ENCODE peak calls at places on chromosomes 2 and 18, in four cellular contexts. One of them, this sample, is unnamed.

GRCh38 chr2:176178271-176178806 is 10.1 kb upstream of the HOXD1 start:
- DNase-seq in activated CD8-positive, alpha-beta memory T cell treated with anti-CD3 and anti-CD28 coated beads for 48 hours: no peak
- DNase-seq in prostate gland: no peak
- DNase-seq in IMR-90: no peak
- DNase-seq in this sample: no peak

GRCh38 chr18:48714873-48715272 is 176.0 kb downstream of the CTIF start:
- DNase-seq in activated CD8-positive, alpha-beta memory T cell treated with anti-CD3 and anti-CD28 coated beads for 48 hours: no peak
- DNase-seq in prostate gland: no peak
- DNase-seq in IMR-90: no peak
- DNase-seq in this sample: no peak

GRCh38 chr2:32865399-32866068 is 81.2 kb upstream of the LTBP1 start:
- DNase-seq in activated CD8-positive, alpha-beta memory T cell treated with anti-CD3 and anti-CD28 coated beads for 48 hours: no peak
- DNase-seq in prostate gland: no peak
- DNase-seq in IMR-90: peak
- DNase-seq in this sample: no peak

GRCh38 chr2:94622113-94622618 is 249.1 kb upstream of the TEKT4 start:
- DNase-seq in activated CD8-positive, alpha-beta memory T cell treated with anti-CD3 and anti-CD28 coated beads for 48 hours: no peak
- DNase-seq in prostate gland: no peak
- DNase-seq in IMR-90: no peak
- DNase-seq in this sample: no peak

GRCh38 chr18:79381811-79382311 is 13.9 kb upstream of the NFATC1 start:
- DNase-seq in activated CD8-positive, alpha-beta memory T cell treated with anti-CD3 and anti-CD28 coated beads for 48 hours: no peak
- DNase-seq in prostate gland: no peak
- DNase-seq in IMR-90: no peak
- DNase-seq in this sample: no peak

GRCh38 chr18:78528437-78529228 is 451.0 kb upstream of the SALL3 start:
- DNase-seq in activated CD8-positive, alpha-beta memory T cell treated with anti-CD3 and anti-CD28 coated beads for 48 hours: no peak
- DNase-seq in prostate gland: no peak
- DNase-seq in IMR-90: no peak
- DNase-seq in this sample: no peak

GRCh38 chr18:35707247-35707646 is 125.7 kb downstream of the GALNT1 start:
- DNase-seq in activated CD8-positive, alpha-beta memory T cell treated with anti-CD3 and anti-CD28 coated beads for 48 hours: no peak
- DNase-seq in prostate gland: no peak
- DNase-seq in IMR-90: no peak
- DNase-seq in this sample: no peak

GRCh38 chr2:110865188-110865587 is 132.8 kb downstream of the ACOXL start:
- DNase-seq in activated CD8-positive, alpha-beta memory T cell treated with anti-CD3 and anti-CD28 coated beads for 48 hours: no peak
- DNase-seq in prostate gland: no peak
- DNase-seq in IMR-90: peak
- DNase-seq in this sample: no peak

GRCh38 chr2:126971481-126972271 is 73.0 kb downstream of the TEX51 start:
- DNase-seq in activated CD8-positive, alpha-beta memory T cell treated with anti-CD3 and anti-CD28 coated beads for 48 hours: peak
- DNase-seq in prostate gland: peak
- DNase-seq in IMR-90: peak
- DNase-seq in this sample: peak

GRCh38 chr18:22773944-22774343 is 159.2 kb upstream of the RBBP8 start:
- DNase-seq in activated CD8-positive, alpha-beta memory T cell treated with anti-CD3 and anti-CD28 coated beads for 48 hours: no peak
- DNase-seq in prostate gland: no peak
- DNase-seq in IMR-90: no peak
- DNase-seq in this sample: no peak

GRCh38 chr2:205754924-205755321 is 72.6 kb downstream of the NRP2 start:
- DNase-seq in activated CD8-positive, alpha-beta memory T cell treated with anti-CD3 and anti-CD28 coated beads for 48 hours: no peak
- DNase-seq in prostate gland: no peak
- DNase-seq in IMR-90: peak
- DNase-seq in this sample: no peak

GRCh38 chr2:10204326-10205200 is 82.0 kb downstream of the RRM2 start:
- DNase-seq in activated CD8-positive, alpha-beta memory T cell treated with anti-CD3 and anti-CD28 coated beads for 48 hours: no peak
- DNase-seq in prostate gland: no peak
- DNase-seq in IMR-90: no peak
- DNase-seq in this sample: no peak

GRCh38 chr2:207239754-207240494 is 74.2 kb upstream of the KLF7 start:
- DNase-seq in activated CD8-positive, alpha-beta memory T cell treated with anti-CD3 and anti-CD28 coated beads for 48 hours: no peak
- DNase-seq in prostate gland: peak
- DNase-seq in IMR-90: peak
- DNase-seq in this sample: no peak

GRCh38 chr2:225400060-225400511 is 576 bp downstream of the NYAP2 start:
- DNase-seq in activated CD8-positive, alpha-beta memory T cell treated with anti-CD3 and anti-CD28 coated beads for 48 hours: no peak
- DNase-seq in prostate gland: no peak
- DNase-seq in IMR-90: peak
- DNase-seq in this sample: peak

GRCh38 chr18:76875390-76876330 is 53.3 kb downstream of the ZNF236 start:
- DNase-seq in activated CD8-positive, alpha-beta memory T cell treated with anti-CD3 and anti-CD28 coated beads for 48 hours: no peak
- DNase-seq in prostate gland: peak
- DNase-seq in IMR-90: peak
- DNase-seq in this sample: peak

GRCh38 chr2:200320344-200320743 is 13.9 kb downstream of the SPATS2L start:
- DNase-seq in activated CD8-positive, alpha-beta memory T cell treated with anti-CD3 and anti-CD28 coated beads for 48 hours: no peak
- DNase-seq in prostate gland: no peak
- DNase-seq in IMR-90: no peak
- DNase-seq in this sample: no peak

GRCh38 chr2:229909090-229909489 is 12.7 kb downstream of the TRIP12 start:
- DNase-seq in activated CD8-positive, alpha-beta memory T cell treated with anti-CD3 and anti-CD28 coated beads for 48 hours: no peak
- DNase-seq in prostate gland: no peak
- DNase-seq in IMR-90: no peak
- DNase-seq in this sample: no peak

GRCh38 chr2:231299267-231299666 is 96.2 kb upstream of the B3GNT7 start:
- DNase-seq in activated CD8-positive, alpha-beta memory T cell treated with anti-CD3 and anti-CD28 coated beads for 48 hours: no peak
- DNase-seq in prostate gland: no peak
- DNase-seq in IMR-90: no peak
- DNase-seq in this sample: no peak

GRCh38 chr2:127985735-127986134 is 42.1 kb downstream of the SAP130 start:
- DNase-seq in activated CD8-positive, alpha-beta memory T cell treated with anti-CD3 and anti-CD28 coated beads for 48 hours: no peak
- DNase-seq in prostate gland: no peak
- DNase-seq in IMR-90: no peak
- DNase-seq in this sample: no peak